ENCODE peak calls at places on chromosomes 4 and X, in ten cellular contexts. C is neural progenitor cell, V is aorta, I is suprapubic skin, P is heart left ventricle, Y is left ventricle myocardium inferior, S is tibial artery, Q is uterus, A is kidney, X is heart right ventricle. L is an unnamed sample.

GRCh38 chr4:106670911-106671310 is 302.3 kb upstream of the GIMD1 start:
- DNase-seq in P (no peak), V (no peak), Y (no peak), S (no peak), C (no peak), X (no peak), A (no peak), I (no peak), Q (no peak), L (no peak)

GRCh38 chr4:99855677-99856076 is 38.5 kb downstream of the LAMTOR3 start:
- DNase-seq in C (no peak), I (no peak), Q (no peak), V (no peak), Y (no peak), S (no peak), P (no peak), A (no peak), X (no peak), L (no peak)

GRCh38 chr4:5730993-5731975 is 20.3 kb downstream of the EVC start:
- DNase-seq in S (no peak), V (peak; percentile 85), P (no peak), Y (no peak), I (no peak), Q (no peak), X (no peak), A (no peak), C (no peak), L (no peak)

GRCh38 chr4:68451246-68452211 is 4.3 kb downstream of the TMPRSS11E start:
- DNase-seq in Y (no peak), P (no peak), X (no peak), A (no peak), I (no peak), C (no peak), V (no peak), S (no peak), Q (no peak), L (no peak)

GRCh38 chr4:186081202-186081807 is 12.3 kb downstream of the TLR3 start:
- DNase-seq in C (peak; percentile 76), S (no peak), A (no peak), X (no peak), P (no peak), I (no peak), Y (no peak), Q (no peak), V (no peak), L (no peak)

GRCh38 chr4:148173397-148174017 is 268.7 kb downstream of the NR3C2 start:
- DNase-seq in X (no peak), I (no peak), S (no peak), C (no peak), P (no peak), Y (no peak), V (no peak), A (no peak), Q (no peak), L (no peak)

GRCh38 chr4:3302164-3302785 is 9.5 kb downstream of the RGS12 start:
- DNase-seq in I (no peak), A (peak; percentile 81), S (no peak), Y (no peak), Q (no peak), C (no peak), V (peak; percentile 75), P (peak; percentile 58), X (no peak), L (no peak)

GRCh38 chr4:17521595-17521994 is 6.6 kb downstream of the CLRN2 start:
- DNase-seq in Y (no peak), V (no peak), Q (no peak), X (no peak), P (no peak), A (no peak), S (no peak), C (no peak), I (no peak), L (no peak)

GRCh38 chrX:31981546-31982062 is 909.8 kb upstream of the FTHL17 start:
- DNase-seq in V (no peak), I (no peak), Q (no peak), Y (no peak), A (no peak), X (no peak), C (no peak), P (no peak), S (no peak), L (no peak)

GRCh38 chr4:167622481-167623240 is 388.4 kb upstream of the SPOCK3 start:
- DNase-seq in Q (no peak), S (no peak), A (no peak), V (no peak), X (peak; percentile 27), Y (peak; percentile 19), I (no peak), P (no peak), C (peak; percentile 81), L (peak; percentile 39)

GRCh38 chrX:13790206-13791131 is 26.4 kb downstream of the GPM6B start:
- DNase-seq in A (no peak), V (no peak), Y (no peak), C (no peak), X (no peak), Q (no peak), I (no peak), P (no peak), S (no peak), L (peak; percentile 58)

GRCh38 chr4:35087216-35087615 is 1157.1 kb downstream of the ARAP2 start:
- DNase-seq in A (no peak), I (no peak), V (no peak), S (no peak), Y (no peak), Q (no peak), X (no peak), C (no peak), P (no peak), L (no peak)

GRCh38 chrX:14352511-14352910 is 176.8 kb upstream of the GLRA2 start:
- DNase-seq in C (no peak), V (no peak), Q (no peak), P (no peak), S (no peak), I (no peak), Y (no peak), A (no peak), X (no peak), L (no peak)

GRCh38 chr4:109921384-109921808 is 8.7 kb downstream of the EGF start:
- DNase-seq in V (no peak), P (no peak), I (no peak), S (no peak), A (no peak), C (peak; percentile 90), Y (no peak), X (no peak), Q (no peak), L (no peak)

GRCh38 chrX:63275127-63275526 is 76.0 kb downstream of the SPIN4 start:
- DNase-seq in S (no peak), A (no peak), I (no peak), P (no peak), Y (no peak), Q (no peak), X (no peak), V (no peak), C (peak; percentile 22), L (peak; percentile 12)

GRCh38 chr4:165326831-165327210 is 648 bp upstream of the MSMO1 start:
- DNase-seq in P (no peak), S (no peak), Q (no peak), V (no peak), X (no peak), C (peak; percentile 22), Y (no peak), I (no peak), A (no peak), L (peak; percentile 58)

DNA sequence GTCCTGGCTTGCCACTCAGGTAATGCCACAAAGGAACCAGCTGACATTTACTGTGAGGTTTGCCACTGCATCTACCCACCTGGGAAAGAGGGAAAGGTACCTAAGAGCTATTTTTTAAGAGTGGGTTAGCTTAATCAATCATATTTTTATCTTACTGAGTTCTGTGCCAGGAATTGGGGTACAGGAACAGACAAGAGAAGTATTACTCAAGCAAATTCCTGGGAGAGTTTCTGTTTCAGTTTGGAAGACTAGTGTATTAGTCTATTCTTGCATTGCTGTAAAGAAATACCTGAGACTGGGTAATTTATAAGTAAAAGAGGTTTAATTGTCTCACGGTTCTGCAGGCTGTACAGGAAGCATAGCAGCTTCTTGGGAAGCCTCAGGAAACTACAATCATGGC is 23.2 kb downstream of the PSMD10 start:
- DNase-seq in Q (no peak), P (no peak), Y (no peak), C (no peak), S (no peak), X (no peak), I (no peak), A (no peak), V (no peak), L (no peak)
- H3K27ac ChIP-seq in Q (no peak overlapping the region), P (no peak overlapping the region), Y (no peak overlapping the region), C (no peak overlapping the region), S (no peak overlapping the region), X (no peak overlapping the region), I (no peak overlapping the region), A (no peak overlapping the region), V (no peak overlapping the region), L (no peak overlapping the region)

DNA sequence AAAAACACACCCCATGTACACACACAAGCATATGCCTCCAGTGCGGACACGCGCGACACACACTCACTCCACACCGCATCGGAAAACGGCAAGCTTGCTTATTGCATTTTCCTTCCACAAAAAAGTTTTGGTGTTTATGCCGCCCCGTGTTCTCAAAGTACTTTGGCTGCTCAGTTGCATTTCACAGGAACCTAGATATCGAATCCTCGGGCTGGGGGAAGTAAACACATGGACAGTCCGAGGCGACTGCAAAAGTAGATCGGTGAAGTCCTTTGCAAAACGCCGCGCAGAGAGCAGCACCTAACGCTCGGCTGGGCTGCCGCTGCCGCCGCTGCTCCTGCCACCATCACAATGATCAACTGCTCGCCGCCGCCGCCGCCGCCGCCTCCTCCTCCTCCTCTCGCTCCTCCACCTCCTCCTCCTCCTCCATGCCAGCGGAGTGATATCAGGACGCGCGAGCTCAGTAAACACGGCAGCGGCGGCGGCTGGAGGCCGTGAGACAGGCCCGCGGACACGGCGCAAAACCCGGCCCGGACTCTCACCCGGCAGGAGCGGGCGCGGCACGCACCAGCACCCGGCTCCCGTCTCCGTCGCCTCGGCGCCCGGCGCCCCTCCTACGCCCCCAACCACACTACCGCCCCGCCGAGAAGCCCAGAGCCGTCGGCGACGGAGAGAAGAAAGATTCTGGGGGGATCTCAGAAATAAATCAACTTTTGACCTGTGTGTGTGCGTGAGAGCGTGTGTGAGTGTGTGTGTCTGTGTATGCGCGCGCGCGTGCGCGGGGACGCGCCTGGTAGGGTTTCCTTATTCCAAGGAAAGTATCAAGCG is at the start of gene MAML3:
- DNase-seq in Q (peak; percentile 95), A (peak; percentile 98), P (peak; percentile 97), Y (peak; percentile 96), S (peak; percentile 97), C (peak; percentile 96), X (peak; percentile 95), V (peak; percentile 98), I (peak; percentile 96), L (peak; percentile 95)
- H3K27ac ChIP-seq in Q (peak within 1 kb of the TSS; percentile 98), A (peak within 1 kb of the TSS; percentile 97), P (peak within 1 kb of the TSS; percentile 97), Y (peak within 1 kb of the TSS; percentile 99), S (peak within 1 kb of the TSS; percentile 96), C (no peak within 1 kb of the TSS), X (peak within 1 kb of the TSS; percentile 99), V (peak within 1 kb of the TSS; percentile 2), I (peak within 1 kb of the TSS; percentile 94), L (peak within 1 kb of the TSS; percentile 98)

GRCh38 chr4:94468093-94468492 is 16.4 kb downstream of the PDLIM5 start:
- DNase-seq in V (no peak), X (no peak), A (no peak), Y (no peak), C (no peak), S (no peak), Q (no peak), P (no peak), I (no peak), L (no peak)
- H3K27ac ChIP-seq in V (no peak overlapping the region), X (peak overlapping the region; percentile 100), A (no peak overlapping the region), Y (peak overlapping the region; percentile 35), C (no peak overlapping the region), S (peak overlapping the region; percentile 58), Q (peak overlapping the region; percentile 28), P (peak overlapping the region; percentile 47), I (no peak overlapping the region), L (no peak overlapping the region)

GRCh38 chrX:331145-331771 is 12.7 kb upstream of the GTPBP6 start:
- DNase-seq in P (peak; percentile 76), C (peak; percentile 47), S (peak; percentile 65), V (peak; percentile 83), Q (no peak), I (peak; percentile 42), A (peak; percentile 76), Y (peak; percentile 15), X (no peak), L (peak; percentile 5)
- H3K27ac ChIP-seq in P (no peak overlapping the region), C (no peak overlapping the region), S (no peak overlapping the region), V (no peak overlapping the region), Q (no peak overlapping the region), I (no peak overlapping the region), A (no peak overlapping the region), Y (no peak overlapping the region), X (no peak overlapping the region), L (no peak overlapping the region)

L was measured in thyroid gland.